ENCODE peak calls at places on chromosomes 16 and 17, in four cellular contexts. W is retina, Y is right cardiac atrium, E is T-helper 2 cell. Q is an unnamed sample.

GRCh38 chr17:73343739-73344454 is 32.1 kb upstream of the CDC42EP4 start:
- DNase-seq in W (no peak), Y (no peak), E (no peak), Q (no peak)

GRCh38 chr16:87619360-87620200 is 17.3 kb downstream of the JPH3 start:
- DNase-seq in W (no peak), Y (no peak), E (no peak), Q (no peak)

GRCh38 chr16:26645629-26646028 is 421.1 kb upstream of the C16orf82 start:
- DNase-seq in W (peak), Y (no peak), E (no peak), Q (no peak)

GRCh38 chr17:79280822-79281572 is 206.4 kb downstream of the ENGASE start:
- DNase-seq in W (no peak), Y (no peak), E (no peak), Q (no peak)

GRCh38 chr16:87012954-87013938 is 303.9 kb downstream of the C16orf95 start:
- DNase-seq in W (peak), Y (peak), E (no peak), Q (no peak)

GRCh38 chr17:45172541-45173286 is 11.0 kb downstream of the HEXIM2 start:
- DNase-seq in W (peak), Y (peak), E (no peak), Q (no peak)

GRCh38 chr16:10694306-10694705 is 424 bp downstream of the TEKT5 start:
- DNase-seq in W (no peak), Y (no peak), E (no peak), Q (no peak)

GRCh38 chr17:45958994-45959665 is 39.9 kb upstream of the STH start:
- DNase-seq in W (no peak), Y (no peak), E (no peak), Q (no peak)

GRCh38 chr16:2752850-2753522 is 548 bp downstream of the SRRM2 start:
- DNase-seq in W (peak), Y (peak), E (no peak), Q (no peak)

GRCh38 chr17:17033466-17033865 is 8.8 kb upstream of the MPRIP start:
- DNase-seq in W (no peak), Y (no peak), E (no peak), Q (no peak)

GRCh38 chr17:40810505-40810904 is 10.7 kb upstream of the KRT28 start:
- DNase-seq in W (no peak), Y (no peak), E (no peak), Q (no peak)

GRCh38 chr17:43006639-43007551 is at the start of gene IFI35:
- DNase-seq in W (peak), Y (peak), E (peak), Q (no peak)

GRCh38 chr16:189604-190186 is 9.4 kb downstream of the HBQ1 start:
- DNase-seq in W (no peak), Y (no peak), E (no peak), Q (no peak)

GRCh38 chr17:74215332-74215727 is 2.0 kb downstream of the TTYH2 start:
- DNase-seq in W (no peak), Y (peak), E (no peak), Q (no peak)

GRCh38 chr17:50890675-50891516 is 24.7 kb upstream of the TOB1 start:
- DNase-seq in W (no peak), Y (no peak), E (no peak), Q (no peak)

GRCh38 chr17:77571562-77571981 is 386.9 kb upstream of the TNRC6C start:
- DNase-seq in W (peak), Y (no peak), E (no peak), Q (no peak)

GRCh38 chr16:84198401-84198800 is 7.4 kb downstream of the ADAD2 start:
- DNase-seq in W (no peak), Y (no peak), E (no peak), Q (no peak)

GRCh38 chr16:67013238-67013822 is 15.6 kb upstream of the CBFB start:
- DNase-seq in W (peak), Y (peak), E (no peak), Q (no peak)

GRCh38 chr17:39700148-39700987 is 504 bp downstream of the ERBB2 start:
- DNase-seq in W (peak), Y (peak), E (no peak), Q (no peak)

GRCh38 chr16:87765473-87765775 is 362 bp downstream of the KLHDC4 start:
- DNase-seq in W (no peak), Y (no peak), E (no peak), Q (no peak)

GRCh38 chr16:68564367-68564985 is 25.4 kb downstream of the ZFP90 start:
- DNase-seq in W (no peak), Y (no peak), E (no peak), Q (no peak)

GRCh38 chr16:13245713-13246377 is 344.4 kb downstream of the SHISA9 start:
- DNase-seq in W (no peak), Y (no peak), E (no peak), Q (no peak)

GRCh38 chr17:17420561-17421269 is 56.1 kb upstream of the MED9 start:
- DNase-seq in W (no peak), Y (peak), E (no peak), Q (no peak)

GRCh38 chr16:8959921-8960787 is 3.6 kb downstream of the USP7 start:
- DNase-seq in W (no peak), Y (no peak), E (no peak), Q (no peak)

GRCh38 chr17:69638516-69638915 is 224.0 kb downstream of the MAP2K6 start:
- DNase-seq in W (no peak), Y (no peak), E (no peak), Q (no peak)

GRCh38 chr17:82402865-82403264 is 15.3 kb upstream of the HEXD start:
- DNase-seq in W (no peak), Y (no peak), E (no peak), Q (no peak)

Q was measured in NCI-H187 treated with DMSO at 0.1 percent for 48 hours.